ENCODE peak calls at places on chromosomes 13 and 19, in seven cellular contexts. L, Q, B, Z, J, M and O are unnamed samples.

GRCh38 chr13:57740719-57741118 is 109.2 kb downstream of the PCDH17 start:
- DNase-seq in L (no peak), Q (no peak), B (no peak), Z (no peak), J (no peak), M (no peak), O (no peak)

GRCh38 chr13:49877629-49878218 is 58.4 kb downstream of the SPRYD7 start:
- DNase-seq in L (peak; percentile 36), Q (no peak), B (no peak), Z (peak; percentile 42), J (no peak), M (peak; percentile 41), O (no peak)

GRCh38 chr19:17553256-17553655 is 2.2 kb upstream of the COLGALT1 start:
- DNase-seq in L (no peak), Q (peak; percentile 98), B (peak; percentile 79), Z (peak; percentile 97), J (no peak), M (peak; percentile 15), O (peak; percentile 70)

GRCh38 chr13:106464076-106464475 is 71.4 kb downstream of the EFNB2 start:
- DNase-seq in L (no peak), Q (peak; percentile 59), B (no peak), Z (no peak), J (no peak), M (no peak), O (no peak)

GRCh38 chr13:78540424-78540823 is 62.9 kb downstream of the POU4F1 start:
- DNase-seq in L (no peak), Q (no peak), B (no peak), Z (no peak), J (no peak), M (no peak), O (no peak)

GRCh38 chr13:114112826-114113322 is 19.5 kb downstream of the RASA3 start:
- DNase-seq in L (no peak), Q (no peak), B (no peak), Z (no peak), J (no peak), M (peak; percentile 67), O (no peak)

GRCh38 chr19:16828990-16829821 is at the start of gene SIN3B:
- DNase-seq in L (peak; percentile 92), Q (peak; percentile 92), B (peak; percentile 54), Z (peak; percentile 82), J (peak; percentile 96), M (peak; percentile 93), O (peak; percentile 87)

GRCh38 chr19:42028304-42029216 is 34.5 kb upstream of the ATP1A3 start:
- DNase-seq in L (peak; percentile 56), Q (no peak), B (no peak), Z (no peak), J (no peak), M (peak; percentile 69), O (peak; percentile 57)

GRCh38 chr19:58538257-58539168 is 5.4 kb upstream of the TRIM28 start:
- DNase-seq in L (no peak), Q (peak; percentile 60), B (no peak), Z (no peak), J (no peak), M (peak; percentile 92), O (peak; percentile 78)

DNA sequence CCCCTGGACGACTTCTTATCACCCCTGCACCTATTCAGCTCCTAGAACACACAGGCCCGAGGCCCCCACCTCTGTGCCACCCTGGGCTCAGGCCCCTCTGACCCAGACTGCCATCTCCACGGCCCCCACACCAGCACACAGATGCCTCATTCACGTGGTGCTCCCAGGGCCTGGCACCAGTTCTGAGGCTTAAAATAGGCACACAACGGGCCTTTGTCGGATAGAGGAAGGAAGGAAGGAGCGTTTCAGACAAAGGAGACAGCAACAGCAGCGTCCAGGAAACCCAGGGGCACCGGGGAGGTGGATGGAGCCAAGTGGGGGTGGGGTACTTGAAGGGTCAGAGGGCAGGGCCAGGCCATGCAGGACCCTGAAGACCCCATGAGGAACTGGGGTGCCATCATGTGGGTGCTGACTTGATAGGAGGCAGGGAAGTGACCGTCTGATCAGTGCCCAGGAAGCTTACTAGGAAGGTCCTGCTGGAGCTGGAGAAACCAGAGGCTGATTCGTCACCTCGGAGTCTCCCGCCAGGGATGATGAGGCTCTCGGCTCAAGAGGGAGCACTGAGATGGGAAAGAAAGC is 7.1 kb downstream of the GNG7 start:
- DNase-seq in L (no peak), Q (peak; percentile 12), B (no peak), Z (no peak), J (no peak), M (no peak), O (peak; percentile 11)
- TF ChIP-seq CTCF in L (no peak), Q (no peak), B (no peak), Z (no peak), J (no peak), M (no peak), O (no peak)

DNA sequence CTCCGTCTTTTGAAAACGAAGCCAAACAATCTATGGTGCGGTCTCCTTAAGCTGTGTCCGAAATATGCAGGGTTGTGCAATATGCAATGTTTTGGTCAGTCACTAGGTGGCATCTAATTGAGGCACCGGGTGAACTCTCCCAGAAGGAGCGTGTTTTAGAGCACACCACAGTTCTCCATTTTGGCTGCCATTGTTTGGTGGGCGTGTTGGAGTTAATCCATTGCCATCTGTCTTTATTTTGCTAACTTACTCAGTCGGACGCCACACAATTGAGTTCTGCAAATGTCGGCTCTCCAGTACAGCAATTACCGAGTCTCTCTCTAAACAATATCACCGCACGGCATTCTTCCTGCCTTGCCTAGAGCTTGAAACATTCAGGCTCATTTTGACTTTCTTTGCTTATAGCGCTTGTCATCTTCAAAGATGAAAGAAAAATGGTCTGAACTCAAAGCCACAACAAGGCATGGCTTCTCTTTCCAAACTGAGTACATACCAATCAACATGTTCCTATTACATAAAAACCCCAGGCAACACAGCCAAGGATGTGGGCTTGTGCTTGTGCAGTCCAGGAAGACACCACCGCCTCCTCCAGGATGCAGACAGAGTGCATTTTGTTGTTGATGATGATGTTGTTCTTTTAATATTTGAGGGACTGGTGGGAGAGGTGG is 182.0 kb upstream of the SERP2 start:
- DNase-seq in L (peak; percentile 71), Q (peak; percentile 86), B (no peak), Z (peak; percentile 93), J (no peak), M (peak; percentile 83), O (peak; percentile 46)
- TF ChIP-seq CTCF in L (peak; percentile 23), Q (peak; percentile 75), B (peak; percentile 76), Z (peak; percentile 92), J (peak; percentile 62), M (peak; percentile 74), O (peak; percentile 68)

GRCh38 chr13:41678320-41678719 is 221.0 kb downstream of the RGCC start:
- DNase-seq in L (no peak), Q (peak; percentile 38), B (no peak), Z (peak; percentile 74), J (no peak), M (no peak), O (no peak)

GRCh38 chr13:41678842-41679241 is 221.5 kb downstream of the RGCC start:
- DNase-seq in L (no peak), Q (no peak), B (no peak), Z (no peak), J (no peak), M (no peak), O (no peak)

GRCh38 chr13:41670873-41671443 is 213.6 kb downstream of the RGCC start:
- DNase-seq in L (no peak), Q (no peak), B (no peak), Z (no peak), J (no peak), M (no peak), O (no peak)

GRCh38 chr13:41675306-41675705 is 218.0 kb downstream of the RGCC start:
- DNase-seq in L (no peak), Q (peak; percentile 53), B (no peak), Z (peak; percentile 68), J (no peak), M (no peak), O (no peak)

DNA sequence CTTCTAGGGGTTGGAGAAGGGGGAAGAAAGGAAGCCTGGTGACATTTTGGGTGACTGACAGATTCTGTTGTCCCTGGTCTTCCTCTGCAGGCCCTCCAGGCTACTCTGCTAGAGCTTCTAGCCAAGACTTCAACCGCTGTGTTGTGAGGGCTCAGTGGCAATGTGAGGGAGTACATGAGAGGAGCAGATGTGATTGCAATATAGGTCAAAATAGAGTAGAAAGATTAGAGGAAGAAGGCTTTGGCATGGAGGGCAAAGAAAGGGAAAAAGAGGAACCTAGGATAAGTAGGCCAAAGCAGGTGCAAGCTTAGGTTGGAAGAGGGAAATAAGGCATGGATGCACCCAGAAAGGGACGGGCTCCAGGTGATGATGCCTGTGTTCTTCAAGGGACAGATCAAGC is 216.9 kb downstream of the RGCC start:
- DNase-seq in L (no peak), Q (no peak), B (no peak), Z (no peak), J (no peak), M (no peak), O (no peak)
- TF ChIP-seq CTCF in L (no peak), Q (no peak), B (no peak), Z (no peak), J (no peak), M (no peak), O (no peak)

GRCh38 chr19:5225486-5226345 is 114.9 kb downstream of the PTPRS start:
- DNase-seq in L (no peak), Q (no peak), B (no peak), Z (no peak), J (no peak), M (peak; percentile 39), O (peak; percentile 56)
- TF ChIP-seq CTCF in L (peak; percentile 38), Q (peak; percentile 53), B (peak; percentile 44), Z (peak; percentile 44), J (no peak), M (peak; percentile 55), O (peak; percentile 55)

DNA sequence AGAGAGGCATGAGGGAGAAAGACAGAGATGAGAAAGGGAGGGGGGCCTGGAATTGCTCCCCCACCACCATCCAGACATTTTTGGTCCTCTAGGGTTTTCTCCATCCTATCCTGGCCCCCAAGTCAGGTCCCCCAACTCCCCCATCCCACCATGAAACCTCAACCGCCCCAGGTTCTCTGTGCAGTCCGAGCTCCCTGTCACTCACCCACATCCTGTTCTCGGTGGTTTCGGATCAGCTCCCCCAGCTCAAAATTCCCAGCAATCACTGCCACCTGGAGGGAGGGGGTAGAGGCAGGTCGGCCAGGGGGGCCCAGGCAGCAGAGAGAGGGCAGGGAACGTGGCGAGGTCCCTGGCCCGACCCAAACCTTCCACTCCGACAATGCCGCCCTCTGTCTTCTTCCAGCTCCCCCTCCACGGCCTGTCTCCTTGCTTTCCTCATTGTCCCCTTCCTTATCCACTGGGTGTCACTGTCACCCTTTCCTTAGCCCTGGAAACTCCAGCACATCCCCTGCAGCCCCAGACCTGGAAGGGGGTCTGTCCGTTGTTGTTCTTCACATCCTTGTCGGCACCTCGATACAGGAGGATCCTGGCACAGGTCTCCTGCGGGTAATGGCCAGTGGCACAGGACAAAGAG is 15.6 kb downstream of the SHANK1 start:
- DNase-seq in L (peak; percentile 58), Q (peak; percentile 9), B (no peak), Z (no peak), J (no peak), M (peak; percentile 58), O (no peak)
- TF ChIP-seq CTCF in L (peak; percentile 53), Q (no peak), B (no peak), Z (peak; percentile 3), J (no peak), M (peak; percentile 50), O (no peak)

DNA sequence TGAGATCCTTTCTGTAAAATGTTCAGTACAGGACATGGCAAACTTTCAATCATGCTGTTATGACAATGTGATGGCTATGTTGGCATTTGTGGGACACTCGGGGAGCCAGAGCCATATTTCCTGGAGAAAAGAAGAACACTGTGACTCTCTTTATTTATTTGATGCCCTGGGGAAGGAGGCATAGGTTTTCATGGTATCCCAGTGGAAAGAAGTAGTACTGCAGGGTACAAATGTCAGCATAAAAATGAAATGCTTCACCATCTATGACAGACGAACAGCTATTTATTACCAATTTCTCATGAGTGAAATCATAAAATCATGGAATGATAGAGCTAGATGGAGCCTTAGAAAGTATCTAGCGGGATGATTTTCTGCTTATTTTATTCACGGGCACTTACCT is 217.1 kb downstream of the COL4A1 start:
- DNase-seq in L (no peak), Q (no peak), B (no peak), Z (no peak), J (no peak), M (no peak), O (no peak)
- TF ChIP-seq CTCF in L (no peak), Q (peak; percentile 31), B (peak; percentile 43), Z (peak; percentile 52), J (peak; percentile 19), M (peak; percentile 44), O (peak; percentile 70)